ENCODE peak calls at places on chromosomes 2 and 18, in six cellular contexts. Y, A, B, D, E and K are unnamed samples.

GRCh38 chr2:33796511-33796910 is 197.4 kb upstream of the FAM98A start:
- DNase-seq in Y (no peak), A (no peak), B (no peak), D (no peak), E (no peak), K (no peak)

GRCh38 chr2:186209532-186209931 is 276.5 kb upstream of the ZC3H15 start:
- DNase-seq in Y (no peak), A (no peak), B (no peak), D (no peak), E (no peak), K (no peak)

GRCh38 chr2:239400000-239400831 is 604 bp downstream of the HDAC4 start:
- DNase-seq in Y (no peak), A (no peak), B (peak), D (no peak), E (no peak), K (peak)

GRCh38 chr18:53756607-53756972 is 467.9 kb downstream of the MBD2 start:
- DNase-seq in Y (no peak), A (no peak), B (no peak), D (no peak), E (no peak), K (no peak)

GRCh38 chr2:136212426-136213378 is 94.8 kb upstream of the CXCR4 start:
- DNase-seq in Y (no peak), A (no peak), B (no peak), D (no peak), E (no peak), K (no peak)

GRCh38 chr18:71028285-71028762 is 739.5 kb downstream of the SOCS6 start:
- DNase-seq in Y (no peak), A (no peak), B (no peak), D (no peak), E (no peak), K (no peak)

GRCh38 chr2:25254961-25255360 is 86.6 kb upstream of the POMC start:
- DNase-seq in Y (no peak), A (no peak), B (no peak), D (no peak), E (no peak), K (no peak)

GRCh38 chr2:109486711-109487130 is 127.0 kb downstream of the SEPTIN10 start:
- DNase-seq in Y (no peak), A (no peak), B (no peak), D (peak), E (no peak), K (no peak)

GRCh38 chr18:21031845-21032244 is 79.8 kb downstream of the ROCK1 start:
- DNase-seq in Y (no peak), A (no peak), B (no peak), D (no peak), E (no peak), K (no peak)

GRCh38 chr2:36339819-36340218 is 15.8 kb upstream of the CRIM1 start:
- DNase-seq in Y (no peak), A (no peak), B (no peak), D (no peak), E (no peak), K (no peak)

GRCh38 chr18:35442701-35443100 is 55.1 kb downstream of the INO80C start:
- DNase-seq in Y (no peak), A (no peak), B (no peak), D (no peak), E (no peak), K (no peak)

GRCh38 chr2:224630659-224631550 is 45.7 kb upstream of the CUL3 start:
- DNase-seq in Y (no peak), A (no peak), B (no peak), D (no peak), E (no peak), K (no peak)

GRCh38 chr2:69833752-69834151 is 4.3 kb downstream of the GMCL1 start:
- DNase-seq in Y (no peak), A (no peak), B (no peak), D (no peak), E (no peak), K (no peak)

GRCh38 chr2:119249855-119250775 is 26.5 kb downstream of the STEAP3 start:
- DNase-seq in Y (no peak), A (no peak), B (no peak), D (no peak), E (no peak), K (no peak)

GRCh38 chr2:17083902-17084301 is 418.3 kb upstream of the CYRIA start:
- DNase-seq in Y (no peak), A (peak), B (no peak), D (no peak), E (no peak), K (no peak)